ENCODE peak calls at places on chromosomes 3 and 15, in seven cellular contexts. One of them, this sample, is unnamed.

GRCh38 chr3:124512881-124513609 is 217.2 kb upstream of the UMPS start:
- DNase-seq in mammary epithelial cell: no peak
- DNase-seq in bronchial epithelial cell: no peak
- DNase-seq in cardiac muscle cell: no peak
- DNase-seq in choroid plexus epithelial cell: no peak
- DNase-seq in B cell: no peak
- DNase-seq in ovary: no peak
- DNase-seq in this sample: no peak

GRCh38 chr15:39171944-39172368 is 408.9 kb upstream of the THBS1 start:
- DNase-seq in mammary epithelial cell: peak
- DNase-seq in bronchial epithelial cell: peak
- DNase-seq in cardiac muscle cell: peak
- DNase-seq in choroid plexus epithelial cell: peak
- DNase-seq in B cell: no peak
- DNase-seq in ovary: peak
- DNase-seq in this sample: peak

GRCh38 chr3:194723846-194724618 is 38.3 kb downstream of the FAM43A start:
- DNase-seq in mammary epithelial cell: no peak
- DNase-seq in bronchial epithelial cell: no peak
- DNase-seq in cardiac muscle cell: no peak
- DNase-seq in choroid plexus epithelial cell: no peak
- DNase-seq in B cell: no peak
- DNase-seq in ovary: no peak
- DNase-seq in this sample: no peak

GRCh38 chr3:39372831-39373230 is 10.3 kb upstream of the SLC25A38 start:
- DNase-seq in mammary epithelial cell: peak
- DNase-seq in bronchial epithelial cell: peak
- DNase-seq in cardiac muscle cell: no peak
- DNase-seq in choroid plexus epithelial cell: no peak
- DNase-seq in B cell: no peak
- DNase-seq in ovary: no peak
- DNase-seq in this sample: no peak

GRCh38 chr3:150446470-150446977 is 38.4 kb downstream of the TSC22D2 start:
- DNase-seq in mammary epithelial cell: no peak
- DNase-seq in bronchial epithelial cell: no peak
- DNase-seq in cardiac muscle cell: no peak
- DNase-seq in choroid plexus epithelial cell: no peak
- DNase-seq in B cell: no peak
- DNase-seq in ovary: no peak
- DNase-seq in this sample: no peak

GRCh38 chr15:64865998-64866520 is 24.3 kb downstream of the PLEKHO2 start:
- DNase-seq in mammary epithelial cell: peak
- DNase-seq in bronchial epithelial cell: no peak
- DNase-seq in cardiac muscle cell: no peak
- DNase-seq in choroid plexus epithelial cell: peak
- DNase-seq in B cell: no peak
- DNase-seq in ovary: peak
- DNase-seq in this sample: no peak

GRCh38 chr3:36988336-36988735 is 4.6 kb downstream of the EPM2AIP1 start:
- DNase-seq in mammary epithelial cell: no peak
- DNase-seq in bronchial epithelial cell: no peak
- DNase-seq in cardiac muscle cell: no peak
- DNase-seq in choroid plexus epithelial cell: no peak
- DNase-seq in B cell: peak
- DNase-seq in ovary: no peak
- DNase-seq in this sample: no peak

GRCh38 chr3:51269466-51269865 is 115.6 kb upstream of the MANF start:
- DNase-seq in mammary epithelial cell: peak
- DNase-seq in bronchial epithelial cell: peak
- DNase-seq in cardiac muscle cell: no peak
- DNase-seq in choroid plexus epithelial cell: peak
- DNase-seq in B cell: no peak
- DNase-seq in ovary: no peak
- DNase-seq in this sample: no peak

DNA sequence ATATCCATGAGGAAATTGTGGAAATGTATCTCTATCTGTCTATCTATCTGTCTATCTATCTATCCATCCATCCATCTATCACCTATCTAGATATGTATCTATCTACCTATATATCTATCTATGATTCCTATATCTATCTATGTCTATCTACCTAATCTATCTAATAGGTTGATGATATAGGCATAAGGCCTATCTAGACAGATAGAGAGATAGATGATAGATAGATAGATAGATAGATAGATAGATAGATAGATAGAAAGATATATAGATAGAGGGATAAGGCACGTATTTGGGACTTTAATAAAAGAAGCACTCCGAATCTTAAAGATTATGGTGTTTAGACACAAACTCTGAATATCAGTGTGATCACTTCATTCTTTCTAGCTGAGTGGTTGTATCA is 58.1 kb downstream of the DIPK2A start:
- DNase-seq in mammary epithelial cell: no peak
- DNase-seq in bronchial epithelial cell: no peak
- DNase-seq in cardiac muscle cell: no peak
- DNase-seq in choroid plexus epithelial cell: no peak
- DNase-seq in B cell: no peak
- DNase-seq in ovary: no peak
- DNase-seq in this sample: no peak
- TF ChIP-seq CTCF in mammary epithelial cell: no peak
- TF ChIP-seq CTCF in bronchial epithelial cell: no peak
- TF ChIP-seq CTCF in cardiac muscle cell: no peak
- TF ChIP-seq CTCF in choroid plexus epithelial cell: no peak
- TF ChIP-seq CTCF in B cell: no peak
- TF ChIP-seq CTCF in ovary: no peak
- TF ChIP-seq CTCF in this sample: no peak

GRCh38 chr3:49093853-49094767 is at the start of gene QRICH1:
- DNase-seq in mammary epithelial cell: peak
- DNase-seq in bronchial epithelial cell: peak
- DNase-seq in cardiac muscle cell: peak
- DNase-seq in choroid plexus epithelial cell: peak
- DNase-seq in B cell: peak
- DNase-seq in ovary: peak
- DNase-seq in this sample: peak
- TF ChIP-seq CTCF in mammary epithelial cell: peak
- TF ChIP-seq CTCF in bronchial epithelial cell: peak
- TF ChIP-seq CTCF in cardiac muscle cell: peak
- TF ChIP-seq CTCF in choroid plexus epithelial cell: peak
- TF ChIP-seq CTCF in B cell: peak
- TF ChIP-seq CTCF in ovary: peak
- TF ChIP-seq CTCF in this sample: peak

GRCh38 chr3:66831931-66832330 is 166.2 kb upstream of the KBTBD8 start:
- DNase-seq in mammary epithelial cell: no peak
- DNase-seq in bronchial epithelial cell: no peak
- DNase-seq in cardiac muscle cell: no peak
- DNase-seq in choroid plexus epithelial cell: no peak
- DNase-seq in B cell: no peak
- DNase-seq in ovary: no peak
- DNase-seq in this sample: no peak

DNA sequence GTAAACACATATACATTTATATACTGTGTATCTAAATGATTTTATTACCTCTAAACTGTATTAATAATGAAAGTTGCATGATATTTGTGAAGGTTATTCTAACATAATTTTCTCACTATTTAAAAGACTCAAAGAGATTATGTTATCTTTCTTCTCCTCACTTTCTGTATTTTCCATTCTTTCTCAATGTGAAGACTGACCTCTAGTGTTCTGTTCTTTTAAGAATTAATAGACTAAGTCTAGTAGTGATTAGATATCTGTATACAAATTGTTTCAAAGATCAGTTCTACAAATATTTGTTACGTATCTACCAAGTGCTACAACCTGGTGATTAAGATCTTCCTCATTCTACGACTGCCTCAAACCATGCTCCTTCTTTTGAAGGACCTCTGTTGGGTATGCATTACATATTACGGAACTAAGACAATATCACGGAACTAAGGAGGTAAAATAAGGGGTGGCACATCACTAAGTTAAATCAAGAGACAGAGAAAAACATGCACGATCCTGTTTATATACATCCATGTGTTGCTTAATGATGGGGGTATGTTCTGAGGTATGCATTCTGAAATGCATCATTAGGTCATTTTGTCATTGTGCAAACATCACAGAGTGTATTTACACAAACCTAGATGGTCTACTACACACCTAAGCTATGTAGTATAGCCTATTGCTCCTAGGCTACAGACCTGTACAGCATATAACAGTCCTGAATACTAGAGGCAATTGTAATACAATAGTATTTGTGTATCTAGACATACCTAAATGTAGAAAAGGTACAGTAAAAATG is 161.5 kb upstream of the KBTBD8 start:
- DNase-seq in mammary epithelial cell: no peak
- DNase-seq in bronchial epithelial cell: peak
- DNase-seq in cardiac muscle cell: no peak
- DNase-seq in choroid plexus epithelial cell: peak
- DNase-seq in B cell: no peak
- DNase-seq in ovary: no peak
- DNase-seq in this sample: no peak
- TF ChIP-seq CTCF in mammary epithelial cell: no peak
- TF ChIP-seq CTCF in bronchial epithelial cell: no peak
- TF ChIP-seq CTCF in cardiac muscle cell: no peak
- TF ChIP-seq CTCF in choroid plexus epithelial cell: peak
- TF ChIP-seq CTCF in B cell: no peak
- TF ChIP-seq CTCF in ovary: no peak
- TF ChIP-seq CTCF in this sample: no peak

DNA sequence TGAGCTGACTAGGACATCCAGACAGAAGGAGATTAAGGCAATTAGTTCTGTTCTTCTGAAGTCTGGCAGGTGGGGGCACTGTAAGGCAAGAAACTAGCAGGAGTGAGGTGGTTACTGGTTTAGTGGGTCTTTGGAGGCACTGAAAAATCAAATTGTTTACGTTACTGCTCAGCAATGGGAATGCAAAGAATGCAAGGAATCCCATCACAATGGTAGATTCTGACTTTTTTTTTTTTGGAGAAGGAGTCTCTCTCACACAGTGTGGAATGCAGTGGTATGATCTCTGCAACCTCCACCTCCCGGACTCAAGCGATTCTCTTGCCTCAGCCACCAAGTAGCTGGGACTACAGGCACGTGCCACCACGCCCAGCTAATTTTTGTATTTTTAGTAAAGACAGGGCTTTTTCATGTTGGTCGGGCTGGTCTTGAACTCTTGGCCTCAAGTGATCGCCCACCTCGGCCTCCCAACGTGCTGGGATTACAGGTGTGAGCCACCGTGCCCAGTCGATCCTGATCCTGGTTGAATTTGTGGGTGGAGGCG is 16.4 kb downstream of the FAM107A start:
- DNase-seq in mammary epithelial cell: peak
- DNase-seq in bronchial epithelial cell: peak
- DNase-seq in cardiac muscle cell: peak
- DNase-seq in choroid plexus epithelial cell: peak
- DNase-seq in B cell: no peak
- DNase-seq in ovary: no peak
- DNase-seq in this sample: no peak
- TF ChIP-seq CTCF in mammary epithelial cell: peak
- TF ChIP-seq CTCF in bronchial epithelial cell: no peak
- TF ChIP-seq CTCF in cardiac muscle cell: peak
- TF ChIP-seq CTCF in choroid plexus epithelial cell: peak
- TF ChIP-seq CTCF in B cell: no peak
- TF ChIP-seq CTCF in ovary: no peak
- TF ChIP-seq CTCF in this sample: no peak

GRCh38 chr3:134375542-134376384 is 1.5 kb upstream of the AMOTL2 start:
- DNase-seq in mammary epithelial cell: no peak
- DNase-seq in bronchial epithelial cell: no peak
- DNase-seq in cardiac muscle cell: no peak
- DNase-seq in choroid plexus epithelial cell: no peak
- DNase-seq in B cell: no peak
- DNase-seq in ovary: peak
- DNase-seq in this sample: no peak

GRCh38 chr3:134373942-134374790 is at the start of gene AMOTL2:
- DNase-seq in mammary epithelial cell: peak
- DNase-seq in bronchial epithelial cell: peak
- DNase-seq in cardiac muscle cell: peak
- DNase-seq in choroid plexus epithelial cell: peak
- DNase-seq in B cell: peak
- DNase-seq in ovary: peak
- DNase-seq in this sample: peak

GRCh38 chr3:134373278-134373941 is 837 bp downstream of the AMOTL2 start:
- DNase-seq in mammary epithelial cell: peak
- DNase-seq in bronchial epithelial cell: peak
- DNase-seq in cardiac muscle cell: peak
- DNase-seq in choroid plexus epithelial cell: peak
- DNase-seq in B cell: no peak
- DNase-seq in ovary: peak
- DNase-seq in this sample: peak

GRCh38 chr3:134376385-134376765 is 2.1 kb upstream of the AMOTL2 start:
- DNase-seq in mammary epithelial cell: no peak
- DNase-seq in bronchial epithelial cell: no peak
- DNase-seq in cardiac muscle cell: no peak
- DNase-seq in choroid plexus epithelial cell: no peak
- DNase-seq in B cell: no peak
- DNase-seq in ovary: peak
- DNase-seq in this sample: no peak

DNA sequence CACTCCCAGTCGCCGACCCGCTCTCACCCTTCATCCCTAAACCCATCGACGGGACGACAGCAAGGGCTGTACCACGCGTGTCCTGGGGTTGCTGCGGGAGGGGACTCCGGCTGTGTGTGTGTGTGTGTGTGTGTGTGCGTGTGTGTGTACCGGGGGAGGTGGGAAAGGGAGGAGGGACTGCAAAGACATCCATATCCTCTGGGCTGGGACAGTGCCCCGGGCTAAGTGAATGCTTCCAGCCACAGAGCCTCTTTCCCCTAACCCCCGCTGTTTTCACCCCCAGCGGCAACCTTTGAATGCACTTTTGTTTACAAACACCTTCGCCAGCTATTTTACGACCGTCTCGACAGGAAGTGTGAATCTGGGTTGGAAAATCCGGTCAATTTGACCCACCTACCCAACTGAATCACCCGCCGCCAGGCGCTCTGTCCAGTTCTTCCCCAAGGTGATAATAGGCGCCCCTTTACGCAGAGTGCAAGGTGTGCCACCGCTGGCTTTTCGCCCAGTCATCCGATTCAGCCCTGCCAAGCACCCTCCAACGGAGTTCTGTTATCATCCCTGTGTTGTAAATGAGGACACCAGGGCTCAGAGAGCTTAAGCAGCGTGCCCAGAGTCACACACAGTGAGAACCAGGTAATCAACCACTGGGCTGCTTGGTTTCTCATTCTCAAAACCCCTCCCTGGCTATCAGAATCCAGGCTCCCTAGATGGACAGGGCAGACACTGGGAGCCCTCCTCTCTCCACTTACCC is 719 bp upstream of the AMOTL2 start:
- DNase-seq in mammary epithelial cell: peak
- DNase-seq in bronchial epithelial cell: peak
- DNase-seq in cardiac muscle cell: no peak
- DNase-seq in choroid plexus epithelial cell: peak
- DNase-seq in B cell: no peak
- DNase-seq in ovary: peak
- DNase-seq in this sample: peak
- TF ChIP-seq CTCF in mammary epithelial cell: no peak
- TF ChIP-seq CTCF in bronchial epithelial cell: no peak
- TF ChIP-seq CTCF in cardiac muscle cell: no peak
- TF ChIP-seq CTCF in choroid plexus epithelial cell: no peak
- TF ChIP-seq CTCF in B cell: no peak
- TF ChIP-seq CTCF in ovary: no peak
- TF ChIP-seq CTCF in this sample: no peak

This sample was measured in psoas muscle.